ENCODE peak calls at places on chromosomes 5 and 9, in four cellular contexts. P is tibial artery, Q is tibial nerve, S is Caco-2. O is an unnamed sample. For H3K27me3, the result is how much of the 10 kb centered on the place peaks cover.

GRCh38 chr9:114299286-114300152 is 23.4 kb upstream of the ORM1 start:
- DNase-seq in P (peak), Q (no peak), S (no peak), O (no peak)

GRCh38 chr5:43313854-43314457 is 744 bp upstream of the HMGCS1 start:
- DNase-seq in P (no peak), Q (no peak), S (peak), O (no peak)

GRCh38 chr5:32145378-32145777 is 28.7 kb downstream of the GOLPH3 start:
- DNase-seq in P (no peak), Q (no peak), S (no peak), O (no peak)

GRCh38 chr5:59416441-59416840 is 477.1 kb downstream of the PDE4D start:
- DNase-seq in P (no peak), Q (no peak), S (no peak), O (no peak)

GRCh38 chr5:535781-536698 is 11.8 kb upstream of the SLC9A3 start:
- DNase-seq in P (no peak), Q (no peak), S (no peak), O (no peak)

GRCh38 chr9:113737414-113738271 is 138.5 kb upstream of the ZNF618 start:
- DNase-seq in P (no peak), Q (no peak), S (peak), O (no peak)

GRCh38 chr5:30676223-30676840 is 517.2 kb upstream of the CDH6 start:
- DNase-seq in P (no peak), Q (no peak), S (no peak), O (no peak)

GRCh38 chr9:86126998-86127972 is 27.9 kb upstream of the GOLM1 start:
- DNase-seq in P (no peak), Q (peak), S (peak), O (peak)

GRCh38 chr9:16871358-16872151 is 1.1 kb upstream of the BNC2 start:
- DNase-seq in P (peak), Q (peak), S (peak), O (no peak)

GRCh38 chr5:75362474-75362975 is 25.5 kb downstream of the HMGCR start:
- DNase-seq in P (no peak), Q (no peak), S (no peak), O (no peak)

GRCh38 chr5:67092447-67093023 is 104.1 kb downstream of the CD180 start:
- DNase-seq in P (no peak), Q (no peak), S (no peak), O (no peak)

GRCh38 chr9:96071245-96072124 is 196.0 kb downstream of the ERCC6L2 start:
- DNase-seq in P (no peak), Q (no peak), S (peak), O (no peak)

GRCh38 chr5:133406208-133406607 is 206.1 kb downstream of the FSTL4 start:
- DNase-seq in P (no peak), Q (no peak), S (no peak), O (no peak)

GRCh38 chr5:56479701-56480304 is 246.7 kb upstream of the ANKRD55 start:
- DNase-seq in P (peak), Q (no peak), S (no peak), O (no peak)

GRCh38 chr9:115411993-115412452 is 294.1 kb upstream of the TNC start:
- DNase-seq in P (no peak), Q (no peak), S (no peak), O (no peak)

GRCh38 chr5:171623551-171624097 is 162.0 kb upstream of the SMIM23 start:
- DNase-seq in P (no peak), Q (no peak), S (peak), O (no peak)
- H3K27me3 ChIP-seq in P (under half), Q (under half), S (under half), O (under half)

GRCh38 chr9:132486706-132487350 is 76.8 kb downstream of the CFAP77 start:
- DNase-seq in P (no peak), Q (no peak), S (no peak), O (no peak)
- H3K27me3 ChIP-seq in P (half or more), Q (half or more), S (under half), O (under half)

GRCh38 chr5:150190503-150190973 is 676 bp downstream of the SLC6A7 start:
- DNase-seq in P (no peak), Q (no peak), S (no peak), O (no peak)
- H3K27me3 ChIP-seq in P (under half), Q (under half), S (under half), O (under half)

DNA sequence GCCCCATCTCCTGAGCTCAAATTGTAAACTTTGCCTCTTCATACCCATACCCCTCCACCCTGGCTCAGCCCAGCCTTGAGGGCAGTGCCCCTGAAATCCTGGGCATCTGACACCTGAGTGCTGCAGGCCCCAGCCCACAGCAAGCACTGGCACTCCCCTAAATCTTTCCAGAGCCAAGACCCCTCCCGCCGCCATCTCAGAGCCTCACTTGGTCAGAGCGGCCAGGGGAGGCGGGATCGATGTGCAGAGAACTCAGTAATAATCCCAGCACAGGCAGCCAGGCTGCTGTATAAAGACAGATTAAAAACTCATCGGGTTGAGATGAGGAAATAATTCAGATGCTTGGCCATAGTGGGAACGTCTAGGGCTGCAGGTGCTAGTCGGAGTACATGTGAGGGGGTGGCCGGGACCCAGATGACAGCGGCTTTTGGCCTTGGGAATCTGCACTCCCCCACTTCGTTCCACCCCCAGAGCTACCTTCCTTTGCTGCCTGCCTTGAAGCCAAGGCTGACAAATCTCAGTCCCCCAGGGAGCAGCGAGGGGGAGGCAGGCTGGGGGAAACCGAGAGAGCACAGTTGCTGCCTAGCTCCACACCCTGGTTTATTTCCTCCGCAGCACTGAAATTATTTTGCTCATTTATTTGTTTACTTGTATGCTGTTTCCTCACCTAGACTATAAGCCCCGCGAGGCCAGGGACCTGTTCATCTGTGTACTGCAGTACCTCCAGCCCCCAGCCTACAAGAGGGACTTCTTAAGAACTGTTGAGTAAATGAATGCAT is 19.5 kb upstream of the ARAP3 start:
- DNase-seq in P (no peak), Q (no peak), S (no peak), O (peak)
- H3K27me3 ChIP-seq in P (half or more), Q (under half), S (under half), O (under half)

GRCh38 chr5:170404398-170404797 is 15.2 kb upstream of the KCNMB1 start:
- DNase-seq in P (no peak), Q (no peak), S (no peak), O (no peak)

GRCh38 chr5:170407062-170407461 is 17.9 kb upstream of the KCNMB1 start:
- DNase-seq in P (no peak), Q (no peak), S (no peak), O (no peak)

GRCh38 chr5:170405822-170406221 is 16.7 kb upstream of the KCNMB1 start:
- DNase-seq in P (no peak), Q (no peak), S (no peak), O (no peak)

GRCh38 chr5:170403675-170404074 is 14.5 kb upstream of the KCNMB1 start:
- DNase-seq in P (no peak), Q (no peak), S (no peak), O (no peak)

GRCh38 chr5:170402508-170402907 is 13.3 kb upstream of the KCNMB1 start:
- DNase-seq in P (no peak), Q (no peak), S (no peak), O (no peak)
- H3K27me3 ChIP-seq in P (under half), Q (under half), S (under half), O (under half)

DNA sequence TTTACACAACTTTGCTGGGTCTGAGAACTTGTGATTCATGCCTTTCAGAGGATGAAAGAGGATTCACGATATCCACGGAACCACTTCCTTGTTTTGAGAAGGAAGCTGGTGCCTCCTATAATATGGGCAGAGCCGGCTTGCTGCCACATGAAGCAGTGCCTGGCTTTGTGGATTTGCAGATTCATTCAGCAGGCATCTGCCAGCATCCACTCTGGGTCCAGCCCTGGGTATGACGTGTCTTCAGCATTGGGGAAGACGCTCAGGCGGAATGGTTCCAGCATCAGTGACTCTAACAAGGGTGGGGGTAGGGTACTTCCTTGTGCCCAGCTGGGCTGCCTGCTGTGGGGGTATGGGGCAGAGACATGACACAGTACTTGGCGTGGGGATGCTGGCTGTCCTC is 106.8 kb upstream of the PITX1 start:
- DNase-seq in P (peak), Q (no peak), S (no peak), O (peak)
- H3K27me3 ChIP-seq in P (under half), Q (under half), S (under half), O (under half)

GRCh38 chr9:97966493-97966892 is 16.6 kb upstream of the ANP32B start:
- DNase-seq in P (no peak), Q (no peak), S (no peak), O (no peak)

GRCh38 chr9:97964901-97965300 is 18.2 kb upstream of the ANP32B start:
- DNase-seq in P (no peak), Q (no peak), S (no peak), O (no peak)

GRCh38 chr9:97972753-97973152 is 10.4 kb upstream of the ANP32B start:
- DNase-seq in P (no peak), Q (no peak), S (no peak), O (no peak)

GRCh38 chr9:97969014-97969413 is 14.1 kb upstream of the ANP32B start:
- DNase-seq in P (no peak), Q (no peak), S (no peak), O (no peak)

DNA sequence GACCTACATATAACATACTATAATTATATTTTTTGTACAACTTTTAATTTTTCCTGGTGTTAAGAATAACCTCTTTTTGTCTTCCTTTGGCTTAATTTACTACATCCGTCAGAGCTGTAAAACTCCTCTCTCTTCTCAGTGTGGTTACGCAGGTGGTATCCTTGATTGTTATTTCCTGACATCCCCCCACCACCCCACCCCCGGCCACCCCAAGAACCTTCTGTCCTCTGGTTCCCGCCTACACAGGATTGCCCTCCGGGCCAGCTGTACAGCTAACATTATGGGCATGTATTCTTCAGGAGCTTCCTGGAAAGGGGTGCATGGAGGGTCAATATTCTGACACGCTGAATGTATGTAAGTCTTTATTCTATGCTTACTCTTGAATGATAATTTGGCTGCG is 13.0 kb upstream of the ANP32B start:
- DNase-seq in P (no peak), Q (no peak), S (no peak), O (no peak)
- H3K27me3 ChIP-seq in P (under half), Q (under half), S (under half), O (under half)

GRCh38 chr5:73419414-73420390 is 28.9 kb downstream of the FOXD1 start:
- DNase-seq in P (no peak), Q (peak), S (peak), O (no peak)

GRCh38 chr5:73418244-73418691 is 30.3 kb downstream of the FOXD1 start:
- DNase-seq in P (peak), Q (peak), S (no peak), O (no peak)

GRCh38 chr5:73415617-73416016 is 33.0 kb downstream of the FOXD1 start:
- DNase-seq in P (no peak), Q (no peak), S (no peak), O (no peak)

GRCh38 chr5:73415171-73415570 is 33.4 kb downstream of the FOXD1 start:
- DNase-seq in P (no peak), Q (no peak), S (no peak), O (no peak)

GRCh38 chr5:73417307-73418035 is 31.1 kb downstream of the FOXD1 start:
- DNase-seq in P (no peak), Q (peak), S (no peak), O (no peak)
- H3K27me3 ChIP-seq in P (half or more), Q (half or more), S (under half), O (half or more)

GRCh38 chr5:141857226-141857625 is 21.0 kb downstream of the PCDH1 start:
- DNase-seq in P (no peak), Q (no peak), S (no peak), O (no peak)
- H3K27me3 ChIP-seq in P (under half), Q (under half), S (under half), O (under half)

DNA sequence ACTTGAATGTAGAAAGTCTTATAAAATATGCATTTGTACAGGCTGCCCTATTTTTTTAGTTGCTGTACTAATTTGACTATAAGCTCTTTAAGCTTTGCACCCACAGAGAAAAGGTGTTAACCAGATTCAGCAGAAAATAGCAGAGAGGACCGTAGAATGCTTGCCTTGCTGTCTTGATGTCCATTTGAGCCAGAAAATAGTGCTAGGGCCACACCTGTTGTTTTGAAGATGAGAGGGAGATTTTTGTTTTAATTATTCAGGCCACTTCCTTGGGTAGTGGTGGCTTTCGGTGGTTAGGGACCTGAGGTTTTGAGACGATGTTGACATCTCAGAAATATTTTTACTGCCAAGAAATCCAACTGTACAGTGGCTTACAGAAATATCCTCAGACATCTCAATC is 196.0 kb downstream of the SPATA31D1 start:
- DNase-seq in P (no peak), Q (no peak), S (no peak), O (no peak)
- H3K27me3 ChIP-seq in P (under half), Q (under half), S (under half), O (under half)

O was measured in dorsolateral prefrontal cortex.